ENCODE peak calls at places on chromosome 22, in four cellular contexts. One of them, this sample, is unnamed.

GRCh38 chr22:49959782-49960158 is 802 bp upstream of the PIM3 start:
- DNase-seq in AG10803: peak; percentile 18
- DNase-seq in OCI-LY7: no peak
- DNase-seq in left ventricle myocardium inferior: no peak
- DNase-seq in this sample: peak; percentile 65

GRCh38 chr22:27192135-27192900 is 534.9 kb downstream of the MIAT start:
- DNase-seq in AG10803: no peak
- DNase-seq in left ventricle myocardium inferior: no peak
- DNase-seq in OCI-LY7: no peak
- DNase-seq in this sample: no peak

GRCh38 chr22:29625090-29625825 is 21.8 kb downstream of the NF2 start:
- DNase-seq in OCI-LY7: peak; percentile 60
- DNase-seq in AG10803: peak; percentile 93
- DNase-seq in left ventricle myocardium inferior: no peak
- DNase-seq in this sample: peak; percentile 69

GRCh38 chr22:17120281-17120680 is 879 bp downstream of the TMEM121B start:
- DNase-seq in left ventricle myocardium inferior: peak; percentile 55
- DNase-seq in OCI-LY7: no peak
- DNase-seq in AG10803: peak; percentile 19
- DNase-seq in this sample: peak; percentile 62

GRCh38 chr22:18954333-18954732 is 18.2 kb upstream of the PRODH start:
- DNase-seq in AG10803: peak; percentile 10
- DNase-seq in left ventricle myocardium inferior: peak; percentile 67
- DNase-seq in OCI-LY7: peak; percentile 57
- DNase-seq in this sample: peak; percentile 75

GRCh38 chr22:25702571-25703167 is 39.3 kb upstream of the MYO18B start:
- DNase-seq in left ventricle myocardium inferior: no peak
- DNase-seq in AG10803: no peak
- DNase-seq in OCI-LY7: no peak
- DNase-seq in this sample: peak; percentile 32

GRCh38 chr22:21568207-21569075 is 927 bp downstream of the UBE2L3 start:
- DNase-seq in OCI-LY7: peak; percentile 65
- DNase-seq in AG10803: peak; percentile 32
- DNase-seq in left ventricle myocardium inferior: peak; percentile 19
- DNase-seq in this sample: peak; percentile 43

GRCh38 chr22:28801845-28802594 is 1.7 kb upstream of the XBP1 start:
- DNase-seq in OCI-LY7: peak; percentile 54
- DNase-seq in left ventricle myocardium inferior: no peak
- DNase-seq in AG10803: peak; percentile 18
- DNase-seq in this sample: no peak

GRCh38 chr22:34736081-34736480 is 329.9 kb upstream of the ISX start:
- DNase-seq in OCI-LY7: no peak
- DNase-seq in AG10803: no peak
- DNase-seq in left ventricle myocardium inferior: no peak
- DNase-seq in this sample: no peak

GRCh38 chr22:32761251-32761903 is 40.1 kb upstream of the TIMP3 start:
- DNase-seq in OCI-LY7: no peak
- DNase-seq in AG10803: peak; percentile 31
- DNase-seq in left ventricle myocardium inferior: no peak
- DNase-seq in this sample: no peak

GRCh38 chr22:28381427-28382167 is 298.0 kb downstream of the TTC28 start:
- DNase-seq in left ventricle myocardium inferior: no peak
- DNase-seq in AG10803: peak; percentile 29
- DNase-seq in OCI-LY7: no peak
- DNase-seq in this sample: no peak

GRCh38 chr22:20751185-20751851 is 22.6 kb upstream of the SERPIND1 start:
- DNase-seq in OCI-LY7: no peak
- DNase-seq in AG10803: no peak
- DNase-seq in left ventricle myocardium inferior: no peak
- DNase-seq in this sample: no peak

GRCh38 chr22:50486561-50487289 is at the start of gene MIOX:
- DNase-seq in OCI-LY7: no peak
- DNase-seq in left ventricle myocardium inferior: no peak
- DNase-seq in AG10803: peak; percentile 13
- DNase-seq in this sample: no peak

GRCh38 chr22:50403701-50404101 is 60.6 kb downstream of the PPP6R2 start:
- DNase-seq in AG10803: no peak
- DNase-seq in left ventricle myocardium inferior: peak; percentile 62
- DNase-seq in OCI-LY7: no peak
- DNase-seq in this sample: no peak

GRCh38 chr22:27626675-27627443 is 174.7 kb downstream of the MN1 start:
- DNase-seq in left ventricle myocardium inferior: no peak
- DNase-seq in AG10803: no peak
- DNase-seq in OCI-LY7: no peak
- DNase-seq in this sample: no peak

GRCh38 chr22:41526802-41527799 is 17.2 kb downstream of the POLR3H start:
- DNase-seq in left ventricle myocardium inferior: peak; percentile 50
- DNase-seq in OCI-LY7: peak; percentile 60
- DNase-seq in AG10803: peak; percentile 37
- DNase-seq in this sample: peak; percentile 70

GRCh38 chr22:21443057-21443734 is 24.0 kb upstream of the TMEM191C start:
- DNase-seq in OCI-LY7: no peak
- DNase-seq in left ventricle myocardium inferior: no peak
- DNase-seq in AG10803: no peak
- DNase-seq in this sample: no peak

GRCh38 chr22:30667486-30668305 is at the start of gene DUSP18:
- DNase-seq in AG10803: peak; percentile 82
- DNase-seq in OCI-LY7: peak; percentile 87
- DNase-seq in left ventricle myocardium inferior: peak; percentile 94
- DNase-seq in this sample: peak; percentile 94
- TF ChIP-seq CTCF in AG10803: peak; percentile 38
- TF ChIP-seq CTCF in OCI-LY7: no peak
- TF ChIP-seq CTCF in left ventricle myocardium inferior: peak; percentile 53
- TF ChIP-seq CTCF in this sample: no peak

DNA sequence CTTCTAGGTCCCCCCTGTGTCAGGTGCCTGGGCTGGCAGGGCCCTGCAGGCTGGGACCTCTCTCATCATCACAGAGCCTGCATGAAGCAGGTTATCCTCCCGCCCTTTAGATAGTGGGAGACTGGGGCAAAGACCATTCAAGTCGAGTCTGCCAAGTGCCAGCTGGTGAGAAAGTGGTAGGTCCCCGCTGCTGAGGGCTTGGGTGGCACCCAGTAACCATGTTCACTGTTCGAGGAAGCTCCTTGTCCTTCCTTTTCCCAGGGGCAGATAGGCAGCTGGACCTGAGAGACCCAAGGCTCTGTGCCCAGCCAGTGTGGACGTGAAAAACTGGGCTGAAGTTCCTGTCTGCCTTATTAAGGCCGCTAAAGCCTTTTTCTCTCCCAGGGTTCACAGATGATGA is 1319.8 kb downstream of the TBC1D22A start:
- DNase-seq in left ventricle myocardium inferior: no peak
- DNase-seq in AG10803: no peak
- DNase-seq in OCI-LY7: no peak
- DNase-seq in this sample: no peak
- TF ChIP-seq CTCF in left ventricle myocardium inferior: no peak
- TF ChIP-seq CTCF in AG10803: no peak
- TF ChIP-seq CTCF in OCI-LY7: no peak
- TF ChIP-seq CTCF in this sample: no peak

DNA sequence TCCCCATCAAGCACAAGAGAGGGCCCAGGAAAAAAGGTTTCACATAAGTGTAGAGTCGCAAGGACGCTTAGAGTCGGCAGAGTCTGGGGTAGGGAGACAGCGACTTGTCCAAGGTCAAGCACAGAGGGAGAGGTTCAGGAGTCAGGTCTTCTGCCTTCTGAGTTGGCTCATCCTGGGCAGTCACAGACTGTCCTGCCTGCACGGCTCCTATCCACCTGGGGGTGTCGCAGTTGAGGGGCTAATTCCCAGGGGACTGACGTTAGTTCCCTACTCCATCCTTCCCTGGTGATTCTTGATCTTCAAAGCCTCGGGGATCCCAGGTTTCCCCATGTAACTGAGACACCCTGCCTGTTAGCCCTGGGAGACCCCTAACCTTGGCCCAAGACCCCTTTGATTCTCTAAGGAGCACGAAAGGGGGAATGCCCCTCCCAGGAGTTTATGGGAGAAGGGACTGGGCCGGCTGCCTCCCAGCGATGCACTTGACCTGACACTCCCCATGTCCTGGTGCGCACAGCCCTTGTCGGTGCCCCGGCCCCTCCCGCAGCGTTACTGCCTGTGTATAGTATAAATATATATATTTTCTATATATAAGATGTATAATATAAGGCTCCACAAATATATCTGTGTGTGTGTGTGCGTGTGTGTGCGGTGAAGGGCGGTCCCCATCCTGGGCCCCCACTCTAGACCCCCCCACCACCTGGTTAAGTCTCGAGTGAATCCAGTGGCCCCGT is 14.7 kb upstream of the TAB1 start:
- DNase-seq in left ventricle myocardium inferior: no peak
- DNase-seq in OCI-LY7: peak; percentile 61
- DNase-seq in AG10803: no peak
- DNase-seq in this sample: no peak
- TF ChIP-seq CTCF in left ventricle myocardium inferior: peak; percentile 48
- TF ChIP-seq CTCF in OCI-LY7: peak; percentile 63
- TF ChIP-seq CTCF in AG10803: peak; percentile 25
- TF ChIP-seq CTCF in this sample: no peak

GRCh38 chr22:40044102-40044869 is 49.5 kb downstream of the FAM83F start:
- DNase-seq in left ventricle myocardium inferior: peak; percentile 98
- DNase-seq in AG10803: peak; percentile 99
- DNase-seq in OCI-LY7: peak; percentile 100
- DNase-seq in this sample: peak; percentile 99

GRCh38 chr22:40043793-40044101 is 49.0 kb downstream of the FAM83F start:
- DNase-seq in left ventricle myocardium inferior: no peak
- DNase-seq in AG10803: no peak
- DNase-seq in OCI-LY7: no peak
- DNase-seq in this sample: no peak

GRCh38 chr22:40046126-40046525 is 51.4 kb downstream of the FAM83F start:
- DNase-seq in AG10803: no peak
- DNase-seq in left ventricle myocardium inferior: no peak
- DNase-seq in OCI-LY7: peak; percentile 23
- DNase-seq in this sample: peak; percentile 67

GRCh38 chr22:40043086-40043485 is 48.3 kb downstream of the FAM83F start:
- DNase-seq in OCI-LY7: no peak
- DNase-seq in AG10803: peak; percentile 75
- DNase-seq in left ventricle myocardium inferior: no peak
- DNase-seq in this sample: no peak

GRCh38 chr22:40044870-40045834 is 50.4 kb downstream of the FAM83F start:
- DNase-seq in OCI-LY7: peak; percentile 89
- DNase-seq in left ventricle myocardium inferior: peak; percentile 52
- DNase-seq in AG10803: no peak
- DNase-seq in this sample: peak; percentile 87
- TF ChIP-seq CTCF in OCI-LY7: no peak
- TF ChIP-seq CTCF in left ventricle myocardium inferior: no peak
- TF ChIP-seq CTCF in AG10803: no peak
- TF ChIP-seq CTCF in this sample: no peak

GRCh38 chr22:46109474-46110003 is 40.8 kb upstream of the PPARA start:
- DNase-seq in left ventricle myocardium inferior: no peak
- DNase-seq in OCI-LY7: no peak
- DNase-seq in AG10803: no peak
- DNase-seq in this sample: no peak

GRCh38 chr22:46107089-46107664 is 43.1 kb upstream of the PPARA start:
- DNase-seq in AG10803: no peak
- DNase-seq in left ventricle myocardium inferior: no peak
- DNase-seq in OCI-LY7: no peak
- DNase-seq in this sample: no peak

GRCh38 chr22:46110215-46110614 is 40.1 kb upstream of the PPARA start:
- DNase-seq in AG10803: peak; percentile 45
- DNase-seq in left ventricle myocardium inferior: no peak
- DNase-seq in OCI-LY7: no peak
- DNase-seq in this sample: peak; percentile 30

GRCh38 chr22:46107753-46108563 is 42.4 kb upstream of the PPARA start:
- DNase-seq in AG10803: peak; percentile 59
- DNase-seq in OCI-LY7: no peak
- DNase-seq in left ventricle myocardium inferior: no peak
- DNase-seq in this sample: no peak

DNA sequence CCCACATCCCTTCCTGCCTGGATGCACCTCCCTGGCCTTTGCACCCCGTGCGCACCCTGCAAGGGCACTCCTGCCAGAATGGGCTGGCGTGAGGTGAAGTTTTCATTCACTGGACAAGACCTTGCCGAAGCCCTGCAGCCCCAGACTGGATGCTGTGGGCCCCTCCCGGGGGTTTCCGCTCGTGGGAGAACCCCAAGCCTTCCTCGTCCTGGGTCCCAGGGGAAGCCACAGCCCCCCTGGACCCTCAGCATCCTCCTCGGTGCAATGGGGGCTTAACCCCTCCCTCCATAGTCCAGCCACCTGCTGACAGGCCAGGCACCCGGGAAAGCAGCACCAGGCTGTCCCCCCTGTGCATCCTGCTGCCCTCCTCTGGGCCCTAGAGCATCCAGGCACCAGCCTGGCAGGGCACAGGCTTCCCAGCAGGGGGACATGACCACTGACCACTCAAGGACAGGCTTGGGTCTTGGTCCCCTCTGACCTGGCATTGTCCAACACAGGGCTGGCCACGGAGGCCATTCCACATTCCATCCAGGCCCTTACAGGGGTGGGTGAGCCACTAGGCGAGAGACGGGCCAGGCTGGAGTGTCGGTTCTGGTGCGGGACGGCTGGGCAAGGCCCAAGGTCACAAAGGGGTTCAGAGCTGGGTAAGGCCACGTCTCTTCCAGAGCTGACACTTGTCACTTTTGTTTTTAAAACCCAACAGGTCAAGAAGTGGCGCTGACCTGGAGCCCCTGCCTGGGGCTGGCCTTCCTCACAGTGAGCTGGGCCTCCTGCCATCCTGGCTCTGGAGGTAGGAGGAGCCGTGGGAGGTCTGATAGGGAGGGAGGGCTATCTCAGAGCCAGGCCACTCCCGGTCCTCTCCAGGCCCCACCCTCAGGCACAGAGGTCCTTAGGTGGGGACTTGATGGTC is 41.5 kb upstream of the PPARA start:
- DNase-seq in OCI-LY7: no peak
- DNase-seq in left ventricle myocardium inferior: peak; percentile 68
- DNase-seq in AG10803: peak; percentile 60
- DNase-seq in this sample: no peak
- TF ChIP-seq CTCF in OCI-LY7: no peak
- TF ChIP-seq CTCF in left ventricle myocardium inferior: peak; percentile 15
- TF ChIP-seq CTCF in AG10803: peak; percentile 10
- TF ChIP-seq CTCF in this sample: no peak

DNA sequence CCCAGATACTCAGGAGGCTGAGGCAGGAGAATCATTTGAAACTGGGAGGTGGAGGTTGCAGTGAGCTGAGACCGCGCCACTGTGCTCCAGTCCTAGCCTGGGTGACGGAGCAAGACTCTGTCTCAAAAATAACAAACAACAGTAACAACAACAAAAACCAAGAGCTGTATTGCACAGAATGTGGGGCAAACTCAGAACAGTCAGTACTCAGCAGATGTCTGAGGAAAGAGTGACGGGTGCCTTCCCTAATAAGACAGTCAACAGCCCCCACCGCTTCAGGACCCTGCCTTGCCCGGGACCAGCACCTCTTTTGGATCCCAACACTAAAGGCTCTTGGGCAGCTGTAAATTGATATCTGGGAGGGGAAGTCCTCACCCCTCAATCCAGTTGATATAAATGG is 40.3 kb downstream of the RIBC2 start:
- DNase-seq in AG10803: peak; percentile 67
- DNase-seq in left ventricle myocardium inferior: no peak
- DNase-seq in OCI-LY7: no peak
- DNase-seq in this sample: no peak
- TF ChIP-seq CTCF in AG10803: no peak
- TF ChIP-seq CTCF in left ventricle myocardium inferior: no peak
- TF ChIP-seq CTCF in OCI-LY7: no peak
- TF ChIP-seq CTCF in this sample: no peak

GRCh38 chr22:37674951-37675929 is at the start of gene LGALS1:
- DNase-seq in OCI-LY7: peak; percentile 47
- DNase-seq in AG10803: peak; percentile 98
- DNase-seq in left ventricle myocardium inferior: peak; percentile 98
- DNase-seq in this sample: peak; percentile 84
- TF ChIP-seq CTCF in OCI-LY7: no peak
- TF ChIP-seq CTCF in AG10803: peak; percentile 22
- TF ChIP-seq CTCF in left ventricle myocardium inferior: peak; percentile 44
- TF ChIP-seq CTCF in this sample: no peak

This sample was measured in activated CD8-positive, alpha-beta T cell treated with anti-CD3 and anti-CD28 coated beads for 36 hours.